ENCODE peak calls at places on chromosomes 16 and 17, in seven cellular contexts. One of them, this sample, is unnamed.

GRCh38 chr16:56985288-56985961 is 3.9 kb upstream of the NLRC5 start:
- DNase-seq in AG09309: peak
- DNase-seq in body of pancreas: peak
- DNase-seq in mucosa of descending colon: peak
- DNase-seq in breast epithelium: no peak
- DNase-seq in heart right ventricle: peak
- DNase-seq in left ventricle myocardium inferior: peak
- DNase-seq in this sample: no peak

GRCh38 chr16:17647879-17648649 is 177.3 kb upstream of the XYLT1 start:
- DNase-seq in AG09309: no peak
- DNase-seq in body of pancreas: no peak
- DNase-seq in mucosa of descending colon: no peak
- DNase-seq in breast epithelium: no peak
- DNase-seq in heart right ventricle: no peak
- DNase-seq in left ventricle myocardium inferior: no peak
- DNase-seq in this sample: no peak

GRCh38 chr17:71071837-71072236 is 902.5 kb downstream of the KCNJ2 start:
- DNase-seq in AG09309: peak
- DNase-seq in body of pancreas: peak
- DNase-seq in mucosa of descending colon: no peak
- DNase-seq in breast epithelium: no peak
- DNase-seq in heart right ventricle: no peak
- DNase-seq in left ventricle myocardium inferior: no peak
- DNase-seq in this sample: no peak

GRCh38 chr17:9755083-9755482 is 36.3 kb downstream of the DHRS7C start:
- DNase-seq in AG09309: no peak
- DNase-seq in body of pancreas: no peak
- DNase-seq in mucosa of descending colon: no peak
- DNase-seq in breast epithelium: no peak
- DNase-seq in heart right ventricle: no peak
- DNase-seq in left ventricle myocardium inferior: no peak
- DNase-seq in this sample: no peak

GRCh38 chr17:47604268-47604927 is 45.3 kb upstream of the KPNB1 start:
- DNase-seq in AG09309: no peak
- DNase-seq in body of pancreas: peak
- DNase-seq in mucosa of descending colon: no peak
- DNase-seq in breast epithelium: no peak
- DNase-seq in heart right ventricle: no peak
- DNase-seq in left ventricle myocardium inferior: peak
- DNase-seq in this sample: no peak

GRCh38 chr16:54286330-54287017 is at the start of gene IRX3:
- DNase-seq in AG09309: peak
- DNase-seq in body of pancreas: peak
- DNase-seq in mucosa of descending colon: no peak
- DNase-seq in breast epithelium: peak
- DNase-seq in heart right ventricle: peak
- DNase-seq in left ventricle myocardium inferior: peak
- DNase-seq in this sample: no peak

GRCh38 chr17:13784466-13784865 is 182.7 kb upstream of the HS3ST3A1 start:
- DNase-seq in AG09309: no peak
- DNase-seq in body of pancreas: no peak
- DNase-seq in mucosa of descending colon: no peak
- DNase-seq in breast epithelium: no peak
- DNase-seq in heart right ventricle: no peak
- DNase-seq in left ventricle myocardium inferior: no peak
- DNase-seq in this sample: no peak

GRCh38 chr16:23679274-23679985 is 741 bp downstream of the PLK1 start:
- DNase-seq in AG09309: no peak
- DNase-seq in body of pancreas: no peak
- DNase-seq in mucosa of descending colon: peak
- DNase-seq in breast epithelium: no peak
- DNase-seq in heart right ventricle: no peak
- DNase-seq in left ventricle myocardium inferior: no peak
- DNase-seq in this sample: peak

GRCh38 chr17:82489117-82489516 is 30.4 kb upstream of the FOXK2 start:
- DNase-seq in AG09309: no peak
- DNase-seq in body of pancreas: no peak
- DNase-seq in mucosa of descending colon: no peak
- DNase-seq in breast epithelium: no peak
- DNase-seq in heart right ventricle: peak
- DNase-seq in left ventricle myocardium inferior: peak
- DNase-seq in this sample: no peak

GRCh38 chr17:14581181-14581830 is 280.4 kb downstream of the HS3ST3B1 start:
- DNase-seq in AG09309: no peak
- DNase-seq in body of pancreas: no peak
- DNase-seq in mucosa of descending colon: no peak
- DNase-seq in breast epithelium: no peak
- DNase-seq in heart right ventricle: no peak
- DNase-seq in left ventricle myocardium inferior: no peak
- DNase-seq in this sample: no peak

GRCh38 chr17:73325527-73325842 is 13.7 kb upstream of the CDC42EP4 start:
- DNase-seq in AG09309: peak
- DNase-seq in body of pancreas: peak
- DNase-seq in mucosa of descending colon: no peak
- DNase-seq in breast epithelium: peak
- DNase-seq in heart right ventricle: no peak
- DNase-seq in left ventricle myocardium inferior: no peak
- DNase-seq in this sample: no peak
- TF ChIP-seq CTCF in AG09309: peak
- TF ChIP-seq CTCF in body of pancreas: no peak
- TF ChIP-seq CTCF in mucosa of descending colon: no peak
- TF ChIP-seq CTCF in breast epithelium: no peak
- TF ChIP-seq CTCF in heart right ventricle: no peak
- TF ChIP-seq CTCF in left ventricle myocardium inferior: peak
- TF ChIP-seq CTCF in this sample: no peak

GRCh38 chr16:88993946-88994600 is 17.1 kb upstream of the CBFA2T3 start:
- DNase-seq in AG09309: no peak
- DNase-seq in body of pancreas: no peak
- DNase-seq in mucosa of descending colon: no peak
- DNase-seq in breast epithelium: no peak
- DNase-seq in heart right ventricle: no peak
- DNase-seq in left ventricle myocardium inferior: no peak
- DNase-seq in this sample: no peak
- H3K4me3 ChIP-seq in AG09309: no peak
- H3K4me3 ChIP-seq in body of pancreas: no peak
- H3K4me3 ChIP-seq in mucosa of descending colon: no peak
- H3K4me3 ChIP-seq in breast epithelium: no peak
- H3K4me3 ChIP-seq in heart right ventricle: no peak
- H3K4me3 ChIP-seq in left ventricle myocardium inferior: no peak
- H3K4me3 ChIP-seq in this sample: no peak

GRCh38 chr17:79883202-79883601 is 44.0 kb upstream of the CBX4 start:
- DNase-seq in AG09309: no peak
- DNase-seq in body of pancreas: no peak
- DNase-seq in mucosa of descending colon: peak
- DNase-seq in breast epithelium: no peak
- DNase-seq in heart right ventricle: no peak
- DNase-seq in left ventricle myocardium inferior: no peak
- DNase-seq in this sample: no peak
- TF ChIP-seq CTCF in AG09309: no peak
- TF ChIP-seq CTCF in body of pancreas: no peak
- TF ChIP-seq CTCF in mucosa of descending colon: no peak
- TF ChIP-seq CTCF in breast epithelium: no peak
- TF ChIP-seq CTCF in heart right ventricle: no peak
- TF ChIP-seq CTCF in left ventricle myocardium inferior: no peak
- TF ChIP-seq CTCF in this sample: no peak

GRCh38 chr16:2159052-2159838 is 3.7 kb downstream of the TRAF7 start:
- DNase-seq in AG09309: no peak
- DNase-seq in body of pancreas: no peak
- DNase-seq in mucosa of descending colon: peak
- DNase-seq in breast epithelium: no peak
- DNase-seq in heart right ventricle: peak
- DNase-seq in left ventricle myocardium inferior: no peak
- DNase-seq in this sample: no peak
- H3K4me3 ChIP-seq in AG09309: no peak
- H3K4me3 ChIP-seq in body of pancreas: no peak
- H3K4me3 ChIP-seq in mucosa of descending colon: no peak
- H3K4me3 ChIP-seq in breast epithelium: peak
- H3K4me3 ChIP-seq in heart right ventricle: peak
- H3K4me3 ChIP-seq in left ventricle myocardium inferior: peak
- H3K4me3 ChIP-seq in this sample: peak

DNA sequence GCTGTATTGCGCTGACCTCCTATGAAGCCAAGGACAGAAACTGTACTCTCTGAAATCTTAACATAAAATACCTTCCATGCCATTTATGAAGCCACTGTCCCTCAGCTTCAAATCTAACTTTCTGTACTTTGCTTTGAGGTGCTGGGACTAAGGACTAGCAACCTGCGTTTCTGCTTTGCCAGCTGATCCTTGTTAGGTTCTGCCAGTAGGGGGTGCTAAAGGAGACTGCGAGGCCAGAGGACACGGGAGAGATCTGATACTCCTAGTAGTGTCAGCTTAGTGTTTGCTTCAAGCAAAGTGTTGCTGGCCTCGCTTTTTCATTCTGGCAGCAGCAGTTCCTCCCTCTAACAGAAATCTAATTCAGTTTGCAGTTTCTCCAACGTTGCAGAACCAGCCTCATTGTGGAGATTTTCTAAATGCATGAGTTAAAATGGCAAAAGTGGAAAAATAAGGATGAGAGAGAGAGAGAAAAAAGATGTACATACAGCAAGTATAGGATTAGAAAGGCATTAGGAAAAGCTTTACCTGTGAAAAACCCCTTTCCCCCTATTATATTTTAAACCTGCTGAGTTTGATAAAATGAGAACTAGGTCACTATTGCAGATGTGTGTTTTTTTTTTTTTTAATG is 297.5 kb downstream of the CA10 start:
- DNase-seq in AG09309: no peak
- DNase-seq in body of pancreas: peak
- DNase-seq in mucosa of descending colon: peak
- DNase-seq in breast epithelium: no peak
- DNase-seq in heart right ventricle: no peak
- DNase-seq in left ventricle myocardium inferior: no peak
- DNase-seq in this sample: no peak
- TF ChIP-seq CTCF in AG09309: no peak
- TF ChIP-seq CTCF in body of pancreas: peak
- TF ChIP-seq CTCF in mucosa of descending colon: peak
- TF ChIP-seq CTCF in breast epithelium: no peak
- TF ChIP-seq CTCF in heart right ventricle: no peak
- TF ChIP-seq CTCF in left ventricle myocardium inferior: peak
- TF ChIP-seq CTCF in this sample: peak

GRCh38 chr16:3690470-3690918 is 26.8 kb downstream of the TRAP1 start:
- DNase-seq in AG09309: peak
- DNase-seq in body of pancreas: peak
- DNase-seq in mucosa of descending colon: peak
- DNase-seq in breast epithelium: peak
- DNase-seq in heart right ventricle: peak
- DNase-seq in left ventricle myocardium inferior: peak
- DNase-seq in this sample: peak

GRCh38 chr16:3689731-3690130 is 27.6 kb downstream of the TRAP1 start:
- DNase-seq in AG09309: no peak
- DNase-seq in body of pancreas: no peak
- DNase-seq in mucosa of descending colon: no peak
- DNase-seq in breast epithelium: no peak
- DNase-seq in heart right ventricle: no peak
- DNase-seq in left ventricle myocardium inferior: no peak
- DNase-seq in this sample: no peak

GRCh38 chr16:3691778-3692177 is 25.5 kb downstream of the TRAP1 start:
- DNase-seq in AG09309: no peak
- DNase-seq in body of pancreas: no peak
- DNase-seq in mucosa of descending colon: no peak
- DNase-seq in breast epithelium: no peak
- DNase-seq in heart right ventricle: no peak
- DNase-seq in left ventricle myocardium inferior: no peak
- DNase-seq in this sample: no peak

GRCh38 chr16:3687792-3688191 is 29.5 kb downstream of the TRAP1 start:
- DNase-seq in AG09309: no peak
- DNase-seq in body of pancreas: no peak
- DNase-seq in mucosa of descending colon: no peak
- DNase-seq in breast epithelium: no peak
- DNase-seq in heart right ventricle: no peak
- DNase-seq in left ventricle myocardium inferior: no peak
- DNase-seq in this sample: no peak

GRCh38 chr16:3690991-3691720 is 26.2 kb downstream of the TRAP1 start:
- DNase-seq in AG09309: no peak
- DNase-seq in body of pancreas: no peak
- DNase-seq in mucosa of descending colon: no peak
- DNase-seq in breast epithelium: no peak
- DNase-seq in heart right ventricle: no peak
- DNase-seq in left ventricle myocardium inferior: no peak
- DNase-seq in this sample: no peak
- H3K4me3 ChIP-seq in AG09309: peak
- H3K4me3 ChIP-seq in body of pancreas: no peak
- H3K4me3 ChIP-seq in mucosa of descending colon: no peak
- H3K4me3 ChIP-seq in breast epithelium: peak
- H3K4me3 ChIP-seq in heart right ventricle: peak
- H3K4me3 ChIP-seq in left ventricle myocardium inferior: peak
- H3K4me3 ChIP-seq in this sample: no peak

GRCh38 chr17:28574536-28574935 is 2.2 kb downstream of the ALDOC start:
- DNase-seq in AG09309: no peak
- DNase-seq in body of pancreas: no peak
- DNase-seq in mucosa of descending colon: no peak
- DNase-seq in breast epithelium: no peak
- DNase-seq in heart right ventricle: peak
- DNase-seq in left ventricle myocardium inferior: no peak
- DNase-seq in this sample: no peak
- TF ChIP-seq CTCF in AG09309: no peak
- TF ChIP-seq CTCF in body of pancreas: no peak
- TF ChIP-seq CTCF in mucosa of descending colon: no peak
- TF ChIP-seq CTCF in breast epithelium: no peak
- TF ChIP-seq CTCF in heart right ventricle: no peak
- TF ChIP-seq CTCF in left ventricle myocardium inferior: peak
- TF ChIP-seq CTCF in this sample: no peak